ENCODE peak calls at places on chromosomes 11 and 22, in six cellular contexts. A is SK-N-SH, Y is endothelial cell of umbilical vein, J is neural progenitor cell, O is PC-3, K is mesenchymal stem cell. B is an unnamed sample.

GRCh38 chr11:61042961-61043540 is 59.2 kb upstream of the CD5 start:
- DNase-seq in A (no peak), Y (no peak), J (no peak), O (no peak), K (no peak), B (no peak)

GRCh38 chr22:44544523-44545433 is 46.7 kb upstream of the RTL6 start:
- DNase-seq in A (no peak), Y (no peak), J (no peak), O (no peak), K (no peak), B (no peak)

GRCh38 chr11:92776676-92777075 is 192.8 kb upstream of the MTNR1B start:
- DNase-seq in A (no peak), Y (no peak), J (no peak), O (no peak), K (no peak), B (peak; percentile 55)

GRCh38 chr11:68896171-68896959 is 7.3 kb downstream of the MRPL21 start:
- DNase-seq in A (no peak), Y (no peak), J (no peak), O (no peak), K (no peak), B (no peak)

GRCh38 chr22:17627961-17628303 is 617 bp downstream of the ATP6V1E1 start:
- DNase-seq in A (no peak), Y (no peak), J (no peak), O (no peak), K (peak; percentile 11), B (no peak)

GRCh38 chr11:124900464-124900863 is 2.8 kb upstream of the ROBO4 start:
- DNase-seq in A (peak; percentile 5), Y (peak; percentile 75), J (no peak), O (peak; percentile 98), K (peak; percentile 81), B (peak; percentile 96)

GRCh38 chr11:119108151-119108856 is 1.2 kb downstream of the C2CD2L start:
- DNase-seq in A (peak; percentile 49), Y (no peak), J (peak; percentile 54), O (peak; percentile 92), K (peak; percentile 28), B (peak; percentile 92)

GRCh38 chr11:126423154-126423553 is 67.7 kb downstream of the ST3GAL4 start:
- DNase-seq in A (no peak), Y (no peak), J (no peak), O (no peak), K (no peak), B (peak; percentile 75)

GRCh38 chr11:45551181-45551580 is 114.2 kb downstream of the CHST1 start:
- DNase-seq in A (no peak), Y (no peak), J (peak; percentile 52), O (no peak), K (no peak), B (no peak)

GRCh38 chr22:32751065-32751739 is 50.3 kb upstream of the TIMP3 start:
- DNase-seq in A (no peak), Y (no peak), J (no peak), O (no peak), K (no peak), B (no peak)

GRCh38 chr22:32752326-32752725 is 49.2 kb upstream of the TIMP3 start:
- DNase-seq in A (no peak), Y (no peak), J (no peak), O (no peak), K (no peak), B (no peak)

GRCh38 chr22:32752868-32753520 is 48.5 kb upstream of the TIMP3 start:
- DNase-seq in A (no peak), Y (no peak), J (no peak), O (no peak), K (peak; percentile 74), B (peak; percentile 89)

GRCh38 chr22:32753591-32753990 is 47.9 kb upstream of the TIMP3 start:
- DNase-seq in A (no peak), Y (no peak), J (no peak), O (no peak), K (no peak), B (no peak)

DNA sequence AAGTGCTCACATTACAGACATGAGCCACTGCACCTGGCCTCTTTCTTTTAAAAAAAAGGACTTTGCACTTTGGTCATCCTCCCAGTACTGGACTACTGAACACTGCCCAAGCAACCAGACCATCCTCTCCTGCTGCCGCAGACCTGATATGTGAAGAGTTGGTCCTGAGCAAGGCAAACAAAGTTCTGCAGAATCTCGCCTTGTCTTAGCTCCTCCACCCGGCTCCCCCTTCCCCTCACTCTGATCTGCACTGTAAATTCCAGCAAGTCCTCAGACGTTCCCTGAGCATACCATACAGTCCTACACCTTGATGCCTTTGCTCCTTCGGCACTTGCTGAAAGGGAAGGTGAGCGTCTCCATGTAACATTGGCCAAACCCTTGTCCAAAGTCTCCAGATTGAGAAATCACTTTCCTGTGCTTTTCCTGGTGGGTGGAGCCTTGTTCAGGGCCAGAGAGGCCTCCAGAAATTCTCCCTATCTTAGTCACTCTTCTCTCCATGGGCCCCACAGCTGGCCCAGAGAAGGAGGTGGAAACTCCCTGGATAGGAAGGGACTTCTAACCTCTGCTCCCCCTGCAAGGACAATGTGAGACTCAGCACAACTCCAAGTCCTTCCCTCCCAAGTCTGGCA is 47.0 kb upstream of the TIMP3 start:
- DNase-seq in A (no peak), Y (no peak), J (no peak), O (no peak), K (peak; percentile 84), B (peak; percentile 90)
- H3K4me2 ChIP-seq in A (no peak overlapping the region), Y (no peak overlapping the region), J (no peak overlapping the region), O (no peak overlapping the region), K (no peak overlapping the region), B (no peak overlapping the region)

DNA sequence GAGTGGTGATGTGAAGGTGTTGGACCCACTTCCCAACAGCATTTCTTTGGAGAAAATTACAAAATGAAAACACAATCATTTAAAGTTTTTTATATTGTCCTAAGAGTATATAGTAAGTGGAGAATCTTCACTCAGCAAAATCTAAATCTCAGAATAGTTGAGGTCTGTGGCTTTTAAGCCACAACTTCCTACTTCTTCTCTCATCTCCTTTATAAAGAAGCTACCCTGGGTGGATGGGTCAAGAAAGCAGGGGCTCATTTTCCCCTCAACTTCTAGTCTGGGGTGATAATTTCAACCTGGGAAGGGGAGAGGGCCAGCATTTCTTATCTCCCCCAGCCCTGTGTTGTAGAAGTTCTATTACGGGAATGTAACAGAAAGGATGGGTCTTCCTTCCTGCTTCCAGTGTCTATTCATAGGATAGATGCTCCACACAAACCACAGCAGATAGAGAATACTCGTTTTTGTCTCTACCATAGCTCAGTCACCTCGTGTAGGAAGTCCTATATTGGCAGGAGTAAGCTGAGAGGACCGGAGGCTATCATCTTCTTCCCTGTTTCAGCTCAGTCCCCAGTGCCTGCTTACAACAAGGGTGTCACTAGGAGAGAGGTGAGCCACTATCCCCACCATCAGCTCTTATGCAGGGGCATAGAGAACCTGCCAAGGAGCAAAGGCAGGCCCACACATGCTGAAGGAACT is 341.5 kb downstream of the CASP12 start:
- DNase-seq in A (no peak), Y (no peak), J (no peak), O (no peak), K (no peak), B (no peak)
- H3K4me2 ChIP-seq in A (no peak overlapping the region), Y (no peak overlapping the region), J (no peak overlapping the region), O (no peak overlapping the region), K (no peak overlapping the region), B (no peak overlapping the region)

DNA sequence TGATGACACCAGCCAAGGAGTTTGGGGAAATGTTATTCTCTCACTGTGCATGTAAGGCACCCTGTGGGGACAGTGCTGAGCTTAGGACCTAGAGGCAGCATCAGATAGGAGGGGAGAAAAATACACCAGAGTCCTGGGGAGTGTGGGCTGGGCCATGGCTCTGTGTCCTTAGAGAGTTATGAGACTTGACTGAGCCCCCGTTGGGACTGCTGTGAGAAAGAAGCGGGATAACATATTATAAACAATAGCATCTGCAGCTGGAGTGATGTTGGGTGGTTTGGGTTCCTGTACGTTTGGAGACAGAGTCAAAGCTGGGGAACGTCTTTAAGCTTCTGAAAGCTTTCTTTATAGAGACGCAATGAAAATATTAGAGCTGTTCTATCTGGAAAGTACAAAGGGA is 90.9 kb upstream of the CRTAM start:
- DNase-seq in A (no peak), Y (no peak), J (no peak), O (no peak), K (peak; percentile 47), B (peak; percentile 21)
- H3K4me2 ChIP-seq in A (no peak overlapping the region), Y (no peak overlapping the region), J (peak overlapping the region; percentile 1), O (no peak overlapping the region), K (no peak overlapping the region), B (no peak overlapping the region)

GRCh38 chr22:28440517-28441366 is 238.9 kb downstream of the TTC28 start:
- DNase-seq in A (peak; percentile 29), Y (peak; percentile 16), J (no peak), O (no peak), K (peak; percentile 28), B (peak; percentile 76)
- H3K4me2 ChIP-seq in A (peak overlapping the region; percentile 91), Y (no peak overlapping the region), J (no peak overlapping the region), O (no peak overlapping the region), K (no peak overlapping the region), B (peak overlapping the region; percentile 95)

DNA sequence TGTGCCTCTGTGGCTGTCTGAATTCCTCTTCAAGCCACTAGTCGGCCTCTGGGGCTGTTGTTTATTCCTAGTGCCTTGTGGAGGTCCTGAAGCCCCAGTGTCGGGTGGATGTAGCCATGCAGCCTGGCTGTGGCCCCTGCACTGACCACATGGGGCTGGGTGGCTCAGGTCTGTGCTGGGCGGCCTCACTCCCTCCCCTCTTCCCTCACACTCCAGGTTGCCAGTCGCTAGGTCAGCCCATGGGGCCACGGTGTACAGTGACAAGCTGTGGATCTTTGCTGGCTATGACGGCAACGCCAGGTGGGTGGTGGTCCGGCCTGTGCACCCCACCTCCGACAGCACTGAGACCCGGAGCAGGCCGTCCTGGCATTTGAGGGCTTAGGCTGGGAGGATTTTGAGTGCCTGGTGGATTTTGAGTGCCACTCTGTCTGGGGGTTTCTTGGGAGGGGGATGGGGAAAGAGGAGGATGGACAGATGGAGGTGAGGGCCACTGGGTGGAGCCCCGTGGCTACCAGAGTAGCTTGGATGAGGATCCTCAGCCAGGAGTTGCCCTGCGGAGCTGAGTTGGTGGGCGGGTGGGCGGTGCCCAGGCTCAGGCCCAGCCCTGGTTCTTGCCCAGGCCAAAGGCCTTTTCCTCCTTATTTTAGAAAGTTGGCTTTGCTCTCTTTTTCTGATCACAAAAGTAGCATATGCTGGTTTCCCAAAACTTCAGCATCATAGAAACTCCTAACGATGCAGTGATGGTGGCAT is 6.7 kb downstream of the LZTR1 start:
- DNase-seq in A (no peak), Y (no peak), J (no peak), O (no peak), K (no peak), B (no peak)
- H3K4me2 ChIP-seq in A (no peak overlapping the region), Y (no peak overlapping the region), J (no peak overlapping the region), O (no peak overlapping the region), K (no peak overlapping the region), B (no peak overlapping the region)

GRCh38 chr11:13321431-13321830 is 43.8 kb downstream of the BMAL1 start:
- DNase-seq in A (no peak), Y (no peak), J (no peak), O (no peak), K (no peak), B (no peak)
- H3K4me2 ChIP-seq in A (no peak overlapping the region), Y (no peak overlapping the region), J (no peak overlapping the region), O (no peak overlapping the region), K (no peak overlapping the region), B (no peak overlapping the region)

GRCh38 chr11:75823415-75823814 is 8.4 kb downstream of the UVRAG start:
- DNase-seq in A (no peak), Y (no peak), J (no peak), O (no peak), K (no peak), B (no peak)
- H3K4me2 ChIP-seq in A (no peak overlapping the region), Y (peak overlapping the region; percentile 79), J (no peak overlapping the region), O (no peak overlapping the region), K (no peak overlapping the region), B (no peak overlapping the region)

GRCh38 chr11:43376594-43376993 is 17.9 kb downstream of the TTC17 start:
- DNase-seq in A (no peak), Y (peak; percentile 48), J (no peak), O (peak; percentile 86), K (peak; percentile 85), B (no peak)
- H3K4me2 ChIP-seq in A (no peak overlapping the region), Y (peak overlapping the region; percentile 12), J (no peak overlapping the region), O (peak overlapping the region; percentile 77), K (no peak overlapping the region), B (peak overlapping the region; percentile 23)